ENCODE peak calls at places on chromosomes 12 and 14, in ten cellular contexts. M is heart right ventricle; J is OCI-LY7; Z is mesendoderm; S is thoracic aorta; F is CD8-positive, alpha-beta T cell; B is HepG2; W is CD4-positive, CD25-positive, alpha-beta regulatory T cell; E is substantia nigra; G is small intestine. H is an unnamed sample.

GRCh38 chr14:70887207-70888150 is 19.8 kb upstream of the PCNX1 start:
- DNase-seq in M (no peak), J (no peak), Z (no peak), S (no peak), F (no peak), B (no peak), W (no peak), E (no peak), G (peak), H (peak)

GRCh38 chr12:116542345-116542950 is 16.7 kb upstream of the MAP1LC3B2 start:
- DNase-seq in M (no peak), J (no peak), Z (no peak), S (no peak), F (no peak), B (no peak), W (no peak), E (no peak), G (no peak), H (no peak)

GRCh38 chr14:71931492-71932228 is 569 bp upstream of the RGS6 start:
- DNase-seq in M (peak), J (no peak), Z (no peak), S (no peak), F (no peak), B (no peak), W (no peak), E (peak), G (no peak), H (no peak)

GRCh38 chr12:116164976-116165425 is 112.5 kb downstream of the MED13L start:
- DNase-seq in M (no peak), J (no peak), Z (no peak), S (no peak), F (no peak), B (no peak), W (no peak), E (no peak), G (no peak), H (peak)

GRCh38 chr12:52347016-52347415 is 20.3 kb downstream of the KRT85 start:
- DNase-seq in M (no peak), J (no peak), Z (no peak), S (no peak), F (no peak), B (no peak), W (no peak), E (no peak), G (peak), H (no peak)

GRCh38 chr12:110266381-110266909 is 14.6 kb upstream of the ATP2A2 start:
- DNase-seq in M (no peak), J (no peak), Z (no peak), S (no peak), F (no peak), B (no peak), W (no peak), E (no peak), G (no peak), H (no peak)

GRCh38 chr12:109760031-109760929 is 46.7 kb downstream of the FAM222A start:
- DNase-seq in M (peak), J (no peak), Z (no peak), S (no peak), F (no peak), B (peak), W (no peak), E (peak), G (peak), H (no peak)

GRCh38 chr14:77707355-77707723 is 484 bp downstream of the ALKBH1 start:
- DNase-seq in M (no peak), J (peak), Z (peak), S (no peak), F (peak), B (peak), W (no peak), E (no peak), G (peak), H (peak)

GRCh38 chr12:114682920-114683708 is 861 bp downstream of the TBX3 start:
- DNase-seq in M (no peak), J (no peak), Z (peak), S (no peak), F (no peak), B (no peak), W (no peak), E (no peak), G (peak), H (no peak)

GRCh38 chr12:75603475-75603874 is 92.1 kb upstream of the KRR1 start:
- DNase-seq in M (no peak), J (no peak), Z (no peak), S (no peak), F (no peak), B (no peak), W (no peak), E (no peak), G (peak), H (no peak)

GRCh38 chr14:70987042-70987441 is 79.8 kb downstream of the PCNX1 start:
- DNase-seq in M (no peak), J (no peak), Z (no peak), S (no peak), F (no peak), B (no peak), W (no peak), E (no peak), G (no peak), H (no peak)

GRCh38 chr14:26849514-26849913 is 251.7 kb upstream of the NOVA1 start:
- DNase-seq in M (no peak), J (no peak), Z (no peak), S (no peak), F (no peak), B (no peak), W (no peak), E (no peak), G (no peak), H (no peak)

GRCh38 chr14:90301580-90302181 is 30.1 kb downstream of the NRDE2 start:
- DNase-seq in M (no peak), J (peak), Z (peak), S (no peak), F (no peak), B (peak), W (peak), E (no peak), G (peak), H (peak)

GRCh38 chr12:115398311-115398781 is 714.4 kb upstream of the TBX3 start:
- DNase-seq in M (no peak), J (no peak), Z (peak), S (no peak), F (no peak), B (peak), W (no peak), E (no peak), G (peak), H (no peak)

GRCh38 chr14:68141531-68142088 is 322.0 kb downstream of the RAD51B start:
- DNase-seq in M (no peak), J (no peak), Z (peak), S (no peak), F (no peak), B (no peak), W (no peak), E (no peak), G (peak), H (no peak)

GRCh38 chr14:69405762-69406161 is 7.3 kb downstream of the SLC39A9 start:
- DNase-seq in M (no peak), J (no peak), Z (no peak), S (no peak), F (no peak), B (no peak), W (no peak), E (no peak), G (no peak), H (no peak)

GRCh38 chr12:32178341-32179010 is 71.8 kb downstream of the BICD1 start:
- DNase-seq in M (no peak), J (no peak), Z (peak), S (no peak), F (no peak), B (no peak), W (no peak), E (no peak), G (no peak), H (no peak)

GRCh38 chr12:122116707-122117535 is 38.4 kb downstream of the MLXIP start:
- DNase-seq in M (no peak), J (no peak), Z (no peak), S (no peak), F (no peak), B (no peak), W (no peak), E (peak), G (peak), H (no peak)

GRCh38 chr14:23252420-23253333 is 14.9 kb downstream of the RNF212B start:
- DNase-seq in M (no peak), J (no peak), Z (peak), S (no peak), F (no peak), B (no peak), W (no peak), E (no peak), G (no peak), H (no peak)

GRCh38 chr12:25386823-25387134 is 136.1 kb upstream of the KRAS start:
- DNase-seq in M (no peak), J (peak), Z (no peak), S (no peak), F (no peak), B (no peak), W (no peak), E (no peak), G (no peak), H (no peak)

GRCh38 chr14:79280400-79280670 is 931.0 kb downstream of the DIO2 start:
- DNase-seq in M (no peak), J (no peak), Z (no peak), S (no peak), F (no peak), B (no peak), W (no peak), E (no peak), G (no peak), H (no peak)

GRCh38 chr12:38508246-38508645 is 191.7 kb downstream of the ALG10B start:
- DNase-seq in M (no peak), J (no peak), Z (peak), S (no peak), F (no peak), B (no peak), W (no peak), E (no peak), G (no peak), H (no peak)

GRCh38 chr14:69335421-69335820 is 62.7 kb downstream of the ERH start:
- DNase-seq in M (no peak), J (no peak), Z (no peak), S (no peak), F (no peak), B (no peak), W (no peak), E (no peak), G (no peak), H (no peak)

GRCh38 chr12:6769003-6769389 is 2.8 kb downstream of the PTMS start:
- DNase-seq in M (no peak), J (no peak), Z (peak), S (no peak), F (no peak), B (no peak), W (no peak), E (no peak), G (no peak), H (no peak)

GRCh38 chr12:114680498-114681148 is 3.4 kb downstream of the TBX3 start:
- DNase-seq in M (no peak), J (no peak), Z (no peak), S (no peak), F (no peak), B (no peak), W (no peak), E (no peak), G (no peak), H (no peak)

GRCh38 chr12:110932048-110932447 is 11.7 kb upstream of the MYL2 start:
- DNase-seq in M (no peak), J (no peak), Z (peak), S (no peak), F (no peak), B (no peak), W (no peak), E (no peak), G (no peak), H (no peak)

GRCh38 chr12:27732281-27732680 is 21.6 kb downstream of the MRPS35 start:
- DNase-seq in M (no peak), J (peak), Z (peak), S (no peak), F (no peak), B (peak), W (no peak), E (no peak), G (peak), H (no peak)

GRCh38 chr12:42162198-42162597 is 17.5 kb upstream of the GXYLT1 start:
- DNase-seq in M (no peak), J (no peak), Z (no peak), S (no peak), F (no peak), B (no peak), W (no peak), E (no peak), G (peak), H (no peak)

GRCh38 chr14:69314327-69314726 is 54.4 kb downstream of the GALNT16 start:
- DNase-seq in M (no peak), J (no peak), Z (no peak), S (no peak), F (no peak), B (no peak), W (no peak), E (no peak), G (no peak), H (no peak)

GRCh38 chr12:93379432-93380308 is 1.9 kb downstream of the NUDT4 start:
- DNase-seq in M (no peak), J (no peak), Z (peak), S (no peak), F (no peak), B (no peak), W (no peak), E (no peak), G (peak), H (no peak)

GRCh38 chr12:52600475-52600874 is 788 bp downstream of the KRT72 start:
- DNase-seq in M (no peak), J (no peak), Z (no peak), S (no peak), F (no peak), B (no peak), W (no peak), E (no peak), G (no peak), H (no peak)

GRCh38 chr14:100691395-100692025 is 35.2 kb upstream of the DLK1 start:
- DNase-seq in M (no peak), J (no peak), Z (no peak), S (no peak), F (no peak), B (no peak), W (no peak), E (no peak), G (no peak), H (no peak)

DNA sequence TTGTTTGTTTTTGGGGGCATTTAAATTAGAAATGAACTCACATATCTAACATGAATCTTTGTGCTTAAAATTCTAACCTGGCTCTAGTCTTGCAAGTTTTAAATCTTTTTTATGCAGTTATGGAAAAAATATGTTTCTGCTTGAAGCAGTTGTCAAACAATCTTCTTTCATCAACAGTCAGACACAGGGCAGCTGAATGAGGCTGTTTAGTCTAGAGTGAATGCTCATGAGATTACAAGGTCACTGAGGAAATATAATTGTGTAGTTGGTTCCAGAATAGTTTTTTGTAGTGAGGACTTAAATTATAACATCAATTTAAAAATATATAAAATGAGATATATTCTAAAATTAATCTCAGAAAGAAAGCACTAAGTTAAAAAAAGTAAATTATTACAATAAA is 76.5 kb downstream of the TRMT5 start:
- DNase-seq in M (no peak), J (no peak), Z (no peak), S (no peak), F (no peak), B (no peak), W (no peak), E (no peak), G (no peak), H (no peak)
- H3K27ac ChIP-seq in M (no peak), J (no peak), Z (no peak), S (no peak), F (no peak), B (no peak), W (no peak), E (no peak), G (no peak), H (no peak)

GRCh38 chr14:105490572-105491365 is at the start of gene TEDC1:
- DNase-seq in M (peak), J (peak), Z (peak), S (peak), F (peak), B (peak), W (peak), E (peak), G (peak), H (peak)

GRCh38 chr14:105488781-105489606 is 2.1 kb upstream of the TEDC1 start:
- DNase-seq in M (peak), J (no peak), Z (no peak), S (no peak), F (peak), B (no peak), W (no peak), E (no peak), G (no peak), H (no peak)

GRCh38 chr14:105487986-105488777 is 1.5 kb downstream of the CRIP1 start:
- DNase-seq in M (peak), J (no peak), Z (no peak), S (no peak), F (peak), B (no peak), W (peak), E (no peak), G (peak), H (no peak)

GRCh38 chr14:105490318-105490571 is 801 bp upstream of the TEDC1 start:
- DNase-seq in M (peak), J (no peak), Z (no peak), S (no peak), F (no peak), B (no peak), W (no peak), E (no peak), G (no peak), H (no peak)

DNA sequence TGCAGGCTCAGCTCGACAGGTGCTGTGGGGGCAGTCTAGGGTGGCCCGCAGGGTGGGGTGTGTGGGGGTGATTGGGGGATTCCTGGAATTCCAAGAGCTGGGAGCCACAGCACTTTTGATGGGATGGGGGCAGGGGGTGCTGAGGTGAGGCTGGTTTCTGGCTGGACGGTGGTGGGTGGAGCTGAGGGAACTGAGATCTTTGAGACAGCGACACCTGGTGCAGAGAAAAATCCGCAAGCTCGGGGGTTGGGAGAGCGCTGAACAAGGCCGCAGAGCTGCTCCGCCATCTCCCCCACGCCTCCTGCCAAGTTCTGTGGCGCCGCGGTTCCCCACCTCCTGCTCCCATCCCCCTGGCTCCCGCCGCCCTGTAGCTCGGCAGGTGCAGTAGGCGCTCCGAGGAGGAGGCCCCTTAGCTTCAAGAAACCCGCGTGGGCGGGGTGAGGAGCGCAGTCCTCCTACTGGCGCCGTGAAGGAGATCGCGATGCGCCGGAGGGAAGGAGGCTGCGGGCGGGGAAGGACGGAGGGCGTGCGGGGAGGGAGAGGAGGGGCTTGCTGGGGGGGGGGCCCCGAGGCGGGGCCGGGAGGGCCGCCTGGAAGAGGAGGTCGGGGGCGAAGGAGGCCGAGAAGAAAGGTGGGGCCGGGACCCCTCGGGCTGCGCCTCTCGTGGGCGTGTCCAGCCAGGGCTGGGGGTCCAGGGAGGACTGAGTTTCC is 1.3 kb upstream of the TEDC1 start:
- DNase-seq in M (peak), J (peak), Z (peak), S (no peak), F (peak), B (peak), W (peak), E (peak), G (peak), H (peak)
- H3K27ac ChIP-seq in M (peak), J (peak), Z (no peak), S (peak), F (peak), B (peak), W (peak), E (peak), G (peak), H (no peak)

GRCh38 chr12:108678070-108678730 is 44.5 kb upstream of the SELPLG start:
- DNase-seq in M (no peak), J (no peak), Z (no peak), S (no peak), F (no peak), B (no peak), W (no peak), E (no peak), G (no peak), H (no peak)
- H3K27ac ChIP-seq in M (peak), J (no peak), Z (no peak), S (no peak), F (no peak), B (no peak), W (no peak), E (no peak), G (peak), H (no peak)

GRCh38 chr14:60649815-60650381 is 621 bp upstream of the SIX1 start:
- DNase-seq in M (no peak), J (no peak), Z (peak), S (no peak), F (no peak), B (no peak), W (no peak), E (no peak), G (no peak), H (no peak)
- H3K27ac ChIP-seq in M (no peak), J (no peak), Z (no peak), S (no peak), F (no peak), B (no peak), W (no peak), E (no peak), G (no peak), H (no peak)

DNA sequence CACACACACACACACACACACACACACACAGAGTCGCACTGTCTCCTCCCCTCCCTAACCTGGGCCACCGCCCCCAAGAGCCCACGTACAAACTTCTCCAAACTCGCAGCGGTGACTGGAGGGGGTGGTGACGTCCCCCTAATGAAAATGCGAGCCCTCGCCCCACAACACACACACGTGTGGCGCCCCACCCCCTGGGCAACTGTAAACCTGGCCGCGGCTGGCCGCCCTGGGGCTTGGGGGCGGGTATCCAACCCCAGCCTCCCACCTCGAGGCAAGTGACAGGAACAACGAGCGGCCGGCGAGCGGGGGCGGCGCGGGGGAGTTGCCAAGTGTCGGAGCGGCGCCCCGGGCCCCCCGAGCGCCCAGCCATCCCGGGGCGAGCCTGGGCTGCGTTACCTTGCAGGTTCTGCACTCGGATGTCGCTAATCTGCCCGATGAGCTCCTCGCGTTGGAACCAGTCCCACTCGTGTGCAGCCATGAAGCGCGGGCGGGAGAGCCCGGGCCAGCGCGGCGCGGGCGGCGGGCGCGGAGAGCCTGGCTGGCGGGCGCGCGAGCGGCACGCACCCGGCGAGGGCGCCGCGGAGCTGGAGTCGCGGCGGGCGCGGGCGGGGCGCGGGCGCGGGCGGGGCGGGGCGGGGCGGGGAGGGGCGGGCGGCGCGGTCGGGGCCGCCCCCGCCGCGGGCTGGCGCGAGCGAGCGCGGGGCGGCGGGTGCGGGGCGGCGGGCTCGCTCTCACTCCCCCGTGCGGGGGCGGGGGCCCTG is at the start of gene CLMN:
- DNase-seq in M (peak), J (peak), Z (peak), S (no peak), F (peak), B (no peak), W (peak), E (no peak), G (peak), H (no peak)
- H3K27ac ChIP-seq in M (peak), J (no peak), Z (no peak), S (peak), F (no peak), B (peak), W (no peak), E (peak), G (peak), H (no peak)

GRCh38 chr12:45260481-45260824 is 44.6 kb downstream of the ANO6 start:
- DNase-seq in M (no peak), J (no peak), Z (no peak), S (no peak), F (no peak), B (no peak), W (no peak), E (no peak), G (no peak), H (no peak)
- H3K27ac ChIP-seq in M (peak), J (no peak), Z (no peak), S (no peak), F (no peak), B (peak), W (no peak), E (no peak), G (peak), H (peak)

DNA sequence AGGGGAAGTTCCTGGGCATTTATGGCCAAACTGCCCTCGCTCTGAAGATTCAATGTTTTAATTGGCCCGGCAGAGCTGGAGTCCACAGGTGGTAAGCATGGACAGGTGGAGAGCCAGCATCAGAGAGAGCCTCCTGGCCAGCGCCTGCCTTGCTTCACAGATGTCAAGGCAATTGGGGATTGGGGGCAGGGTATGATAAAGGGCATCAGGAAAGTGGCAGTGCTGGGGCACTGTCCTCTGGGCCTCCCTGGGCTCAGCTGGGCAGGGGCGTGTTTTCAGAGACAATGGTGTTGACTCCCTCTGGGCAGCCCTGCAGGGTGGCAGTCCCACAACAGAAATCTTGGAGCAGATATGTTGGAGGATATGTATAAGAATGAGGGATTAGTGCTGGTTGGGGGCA is 237.3 kb downstream of the CACNA1C start:
- DNase-seq in M (no peak), J (no peak), Z (no peak), S (no peak), F (no peak), B (no peak), W (no peak), E (no peak), G (no peak), H (no peak)
- H3K27ac ChIP-seq in M (peak), J (no peak), Z (no peak), S (peak), F (no peak), B (no peak), W (no peak), E (no peak), G (no peak), H (no peak)

H was measured in AG04450.